ENCODE peak calls at places on chromosome 4, in seven cellular contexts. K is activated CD8-positive, alpha-beta T cell treated with anti-CD3 and anti-CD28 coated beads for 36 hours; M is HFF-Myc; E is lower leg skin; O is endodermal cell; I is neural crest cell; W is fibroblast of lung. L is an unnamed sample.

GRCh38 chr4:48122756-48123155 is 11.3 kb downstream of the TXK start:
- DNase-seq in W (no peak), K (no peak), I (no peak), M (no peak), E (no peak), O (no peak), L (no peak)

GRCh38 chr4:100823066-100823992 is 305.5 kb upstream of the EMCN start:
- DNase-seq in O (no peak), E (no peak), W (peak), I (no peak), K (peak), M (no peak), L (peak)

GRCh38 chr4:147964519-147964918 is 232.6 kb downstream of the ARHGAP10 start:
- DNase-seq in E (no peak), I (no peak), W (no peak), M (no peak), O (no peak), K (no peak), L (no peak)

GRCh38 chr4:15690020-15690809 is 8.6 kb downstream of the FAM200B start:
- DNase-seq in I (no peak), E (no peak), O (peak), W (peak), K (no peak), M (peak), L (no peak)

GRCh38 chr4:35025152-35025834 is 1219.0 kb downstream of the ARAP2 start:
- DNase-seq in K (no peak), O (no peak), E (no peak), I (no peak), W (no peak), M (no peak), L (no peak)

GRCh38 chr4:105758958-105759357 is 50.4 kb downstream of the GSTCD start:
- DNase-seq in W (no peak), M (no peak), I (no peak), K (no peak), E (no peak), O (no peak), L (no peak)

GRCh38 chr4:4641661-4642180 is 99.9 kb upstream of the STX18 start:
- DNase-seq in M (no peak), I (no peak), W (no peak), K (no peak), E (no peak), O (peak), L (no peak)

GRCh38 chr4:110361921-110362320 is 114.0 kb upstream of the ENPEP start:
- DNase-seq in K (no peak), O (no peak), I (no peak), W (peak), E (no peak), M (no peak), L (no peak)

GRCh38 chr4:76199664-76200211 is 13.9 kb downstream of the SCARB2 start:
- DNase-seq in W (peak), M (no peak), K (peak), E (no peak), O (peak), I (no peak), L (peak)

GRCh38 chr4:16418814-16419213 is 192.5 kb upstream of the TAPT1 start:
- DNase-seq in K (no peak), I (no peak), O (no peak), W (peak), E (no peak), M (peak), L (no peak)

GRCh38 chr4:176718881-176719280 is 73.8 kb downstream of the VEGFC start:
- DNase-seq in W (no peak), M (no peak), K (no peak), I (no peak), E (no peak), O (no peak), L (no peak)

GRCh38 chr4:82787342-82787741 is 11.3 kb downstream of the SCD5 start:
- DNase-seq in K (no peak), M (no peak), E (no peak), W (peak), O (peak), I (no peak), L (no peak)

GRCh38 chr4:150256841-150257273 is 178.6 kb downstream of the DCLK2 start:
- DNase-seq in K (no peak), O (peak), I (peak), M (no peak), W (no peak), E (no peak), L (no peak)

GRCh38 chr4:83771113-83771705 is 235.3 kb downstream of the GPAT3 start:
- DNase-seq in E (no peak), I (peak), O (peak), M (peak), K (peak), W (peak), L (peak)

GRCh38 chr4:143375326-143376073 is 38.8 kb downstream of the GAB1 start:
- DNase-seq in O (peak), I (no peak), E (no peak), W (peak), K (peak), M (no peak), L (no peak)

GRCh38 chr4:27861381-27861787 is 1000.7 kb downstream of the STIM2 start:
- DNase-seq in O (peak), K (no peak), M (no peak), E (no peak), I (peak), W (peak), L (no peak)

GRCh38 chr4:15333692-15334633 is 93.9 kb upstream of the C1QTNF7 start:
- DNase-seq in K (no peak), I (no peak), W (peak), E (no peak), O (no peak), M (peak), L (no peak)

GRCh38 chr4:81164623-81165416 is 50.2 kb downstream of the PRKG2 start:
- DNase-seq in O (no peak), E (no peak), K (peak), M (no peak), I (no peak), W (peak), L (no peak)

GRCh38 chr4:23022032-23022431 is 329.3 kb downstream of the GBA3 start:
- DNase-seq in M (no peak), O (peak), W (peak), I (no peak), K (no peak), E (peak), L (no peak)

GRCh38 chr4:188400456-188400855 is 261.2 kb downstream of the TRIML1 start:
- DNase-seq in I (no peak), K (no peak), E (no peak), M (no peak), W (no peak), O (no peak), L (no peak)

GRCh38 chr4:20431422-20432014 is 179.8 kb downstream of the SLIT2 start:
- DNase-seq in O (no peak), I (no peak), K (no peak), M (no peak), W (peak), E (no peak), L (no peak)

GRCh38 chr4:20760053-20760452 is 59.8 kb downstream of the PACRGL start:
- DNase-seq in O (peak), I (no peak), E (no peak), K (no peak), M (no peak), W (no peak), L (no peak)

GRCh38 chr4:156619154-156619934 is 352.3 kb downstream of the PDGFC start:
- DNase-seq in M (no peak), I (no peak), W (peak), E (no peak), O (no peak), K (no peak), L (no peak)

DNA sequence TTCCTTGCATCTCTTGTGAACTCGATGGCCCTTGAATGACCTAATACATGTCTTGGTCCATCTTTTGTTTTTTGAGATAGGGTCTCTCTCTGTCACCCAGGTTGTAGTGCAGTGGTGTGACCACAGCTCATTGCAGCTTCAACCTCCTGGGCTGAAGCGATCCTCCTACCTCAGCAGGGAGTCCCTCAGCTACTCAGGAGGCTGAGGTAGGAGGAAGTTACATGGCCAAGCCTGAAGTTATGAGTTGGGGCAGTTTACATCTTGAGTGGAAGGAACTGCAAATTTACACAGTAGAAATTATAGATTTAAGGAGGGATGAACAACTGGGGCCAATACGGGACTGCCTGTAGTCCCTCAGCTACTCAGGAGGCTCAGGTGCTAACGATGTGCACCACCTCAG is 97.2 kb upstream of the METTL14 start:
- DNase-seq in M (no peak), W (no peak), E (no peak), I (no peak), K (no peak), O (no peak), L (no peak)
- TF ChIP-seq CTCF in M (no peak), W (no peak), E (no peak), I (no peak), K (no peak), O (no peak), L (no peak)

DNA sequence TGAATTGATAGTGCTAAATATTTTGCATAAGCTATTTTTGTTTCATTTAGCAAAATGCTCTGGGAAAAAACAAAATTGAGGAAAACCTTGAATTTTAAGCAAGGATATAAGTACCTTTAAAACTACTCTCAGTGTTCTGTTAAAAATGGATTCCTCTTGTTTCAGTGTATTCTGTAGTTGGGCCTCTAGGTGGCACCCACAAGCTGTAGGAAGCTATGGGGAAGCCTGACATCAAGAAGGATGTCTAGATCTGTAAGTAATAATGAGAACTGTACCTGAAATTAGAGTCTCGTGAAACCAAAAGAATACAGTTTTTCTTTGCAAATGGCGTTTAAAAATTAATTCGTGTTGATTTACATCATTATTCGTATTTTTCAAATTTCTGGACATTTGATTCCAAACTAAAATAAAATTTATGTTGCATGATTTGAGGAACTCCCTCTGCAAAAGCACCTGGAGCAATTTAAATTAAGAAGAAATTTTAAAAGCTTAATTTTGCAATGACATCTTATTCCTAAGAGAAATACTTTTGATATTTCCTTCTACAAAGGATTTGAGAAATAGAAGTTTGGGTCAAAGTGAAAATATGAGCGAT is 51.2 kb downstream of the TMPRSS11E start:
- DNase-seq in K (peak), M (peak), I (peak), O (peak), E (peak), W (peak), L (peak)
- TF ChIP-seq CTCF in K (peak), M (peak), I (peak), O (peak), E (no peak), W (peak), L (peak)

GRCh38 chr4:5710962-5711478 is at the start of gene EVC:
- DNase-seq in W (peak), O (peak), M (peak), I (peak), E (peak), K (peak), L (no peak)

GRCh38 chr4:5711479-5712184 is 631 bp downstream of the EVC start:
- DNase-seq in E (no peak), W (peak), K (peak), O (peak), I (peak), M (no peak), L (no peak)

GRCh38 chr4:5708829-5709680 is 696 bp upstream of the EVC2 start:
- DNase-seq in W (no peak), E (no peak), I (no peak), O (peak), M (no peak), K (no peak), L (no peak)

GRCh38 chr4:5708171-5708828 is at the start of gene EVC2:
- DNase-seq in W (peak), K (peak), M (no peak), I (peak), O (peak), E (no peak), L (no peak)

GRCh38 chr4:5710065-5710961 is 688 bp upstream of the EVC start:
- DNase-seq in M (no peak), I (peak), E (no peak), W (peak), K (no peak), O (no peak), L (no peak)
- TF ChIP-seq CTCF in M (peak), I (peak), E (no peak), W (peak), K (no peak), O (peak), L (no peak)

GRCh38 chr4:174259580-174259979 is 23.9 kb downstream of the FBXO8 start:
- DNase-seq in I (no peak), O (no peak), E (no peak), K (no peak), W (no peak), M (no peak), L (no peak)
- TF ChIP-seq CTCF in I (no peak), O (no peak), E (no peak), K (no peak), W (no peak), M (no peak), L (no peak)

DNA sequence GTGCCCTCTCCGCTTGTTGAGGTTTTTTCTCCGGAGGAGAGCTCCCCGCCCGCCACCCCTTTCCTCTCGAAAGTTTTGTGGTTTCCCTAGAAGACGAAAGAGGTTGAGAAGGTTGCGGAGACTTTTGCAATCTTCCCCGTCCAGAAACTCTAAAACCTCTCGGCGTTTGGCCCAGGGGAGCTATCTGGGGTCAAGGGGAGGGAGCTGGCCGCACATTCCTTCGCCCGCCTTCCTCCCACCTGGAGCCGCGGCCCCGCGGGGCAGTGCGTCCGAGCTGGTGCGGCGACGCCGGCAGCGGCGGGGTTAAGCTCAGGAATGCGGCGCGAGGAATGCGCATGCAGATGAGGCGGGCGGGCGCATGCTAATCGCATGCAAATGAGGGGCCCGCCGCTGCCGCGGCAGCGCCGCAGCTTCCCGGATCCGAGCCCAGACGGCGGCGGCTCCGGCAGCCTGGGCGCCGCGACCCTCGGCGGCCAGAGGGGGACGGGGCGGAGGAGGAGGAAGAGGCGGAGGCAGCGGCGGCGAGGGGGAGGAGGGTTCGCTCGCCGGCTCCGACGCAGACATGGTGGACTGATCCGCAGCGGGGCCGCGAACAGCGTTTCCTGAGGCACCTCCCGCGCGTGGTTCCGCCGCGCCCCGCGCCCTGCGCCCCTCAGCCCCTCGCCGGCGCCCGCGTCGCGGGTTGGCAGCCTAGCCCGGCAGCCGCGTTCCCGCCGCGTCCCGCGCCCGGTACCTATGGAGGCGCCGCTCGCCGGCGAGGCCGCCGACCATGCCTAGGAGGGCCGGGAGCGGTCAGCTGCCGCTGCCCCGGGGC is at the start of gene WWC2:
- DNase-seq in K (peak), E (peak), O (peak), I (peak), M (peak), W (peak), L (peak)
- TF ChIP-seq CTCF in K (no peak), E (no peak), O (no peak), I (peak), M (no peak), W (no peak), L (no peak)

DNA sequence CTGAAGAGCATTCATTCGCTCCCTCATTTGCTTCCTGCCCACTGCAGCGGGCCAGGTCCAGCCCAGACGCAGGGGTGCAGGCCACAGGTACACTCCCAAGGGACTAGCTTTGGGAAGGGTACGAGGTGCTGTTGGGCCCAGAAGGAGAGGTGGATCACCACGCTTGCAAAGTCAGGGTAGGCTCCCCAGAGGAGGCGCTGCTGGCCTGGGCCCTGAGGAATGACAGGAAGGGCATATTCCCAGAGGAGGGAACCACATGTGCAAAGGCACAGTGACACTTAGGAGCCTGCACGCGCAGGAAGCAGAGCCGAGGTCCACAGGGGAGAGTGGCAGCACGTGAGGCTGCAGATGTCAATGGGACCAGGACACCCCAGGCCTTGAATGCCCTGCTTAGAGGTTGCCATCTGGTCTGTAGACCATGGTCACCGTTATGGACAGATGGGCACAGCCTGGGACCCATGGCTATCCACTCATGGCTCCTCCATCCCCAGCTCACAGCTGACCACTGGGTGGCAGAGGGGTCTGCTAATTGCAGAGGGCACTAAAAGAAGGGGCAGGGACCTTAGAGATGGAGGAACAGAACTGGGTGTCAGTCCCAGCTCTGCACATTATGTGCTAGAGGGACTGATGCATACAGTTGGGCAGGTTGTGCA is 7.9 kb downstream of the HTRA3 start:
- DNase-seq in E (no peak), K (no peak), O (no peak), W (no peak), I (no peak), M (no peak), L (no peak)
- TF ChIP-seq CTCF in E (no peak), K (no peak), O (no peak), W (peak), I (no peak), M (no peak), L (no peak)

DNA sequence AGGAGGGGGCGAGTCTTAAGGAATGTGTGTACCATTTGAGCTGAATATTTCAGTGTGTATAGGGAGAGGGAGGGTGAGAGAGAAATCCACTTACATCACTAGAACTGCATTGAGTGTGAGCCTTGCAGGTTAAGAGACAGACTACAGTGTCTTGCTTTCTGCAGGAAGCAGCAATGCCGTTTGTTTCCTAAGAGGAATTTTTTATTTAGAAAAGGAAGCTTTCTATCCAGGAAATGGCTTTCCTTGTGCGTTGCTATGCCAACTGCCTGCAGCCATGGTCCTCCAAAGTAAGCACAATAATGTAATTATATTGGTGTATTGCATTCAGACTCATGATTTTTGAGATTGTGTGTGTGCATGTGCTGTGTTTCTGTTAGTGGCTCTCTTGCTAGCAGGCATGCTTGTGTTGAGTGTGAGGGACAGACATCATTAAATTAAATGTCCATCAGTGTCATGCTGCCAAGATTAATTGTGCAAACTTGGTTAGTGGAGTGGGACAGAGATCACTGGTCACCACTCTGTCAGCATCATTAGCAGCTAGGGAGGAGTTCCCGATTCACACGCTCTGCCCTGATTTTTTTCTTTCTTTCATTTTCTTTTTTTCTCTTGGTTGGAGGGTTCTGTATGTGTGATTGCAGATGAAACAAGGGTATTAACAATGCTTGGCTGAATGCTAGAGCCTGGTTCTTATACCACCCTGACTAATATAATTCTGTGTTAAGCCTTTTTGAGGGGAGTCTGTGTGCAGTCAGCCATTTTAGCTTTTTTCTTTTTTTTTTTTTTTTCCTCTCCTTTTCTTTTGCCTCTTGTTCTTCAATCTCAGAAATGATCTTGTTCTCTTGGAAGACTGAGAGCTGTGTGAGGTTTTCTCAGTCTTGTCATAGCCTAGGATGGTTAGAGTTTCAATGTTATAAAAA is 164.4 kb downstream of the RAPGEF2 start:
- DNase-seq in O (no peak), M (no peak), I (no peak), E (no peak), W (peak), K (no peak), L (no peak)
- TF ChIP-seq CTCF in O (no peak), M (no peak), I (no peak), E (no peak), W (no peak), K (no peak), L (no peak)

L was measured in GM13976.